ENCODE peak calls at places on chromosomes 2 and 18, in four cellular contexts. A is HepG2, O is K562, W is GM12878. M is an unnamed sample.

GRCh38 chr2:241729868-241730267 is 4.6 kb upstream of the D2HGDH start:
- DNase-seq in A (no peak), O (no peak), W (no peak), M (no peak)

GRCh38 chr18:23540867-23541266 is 37.6 kb downstream of the RMC1 start:
- DNase-seq in A (no peak), O (no peak), W (peak), M (no peak)

GRCh38 chr2:46171441-46171953 is 125.7 kb upstream of the EPAS1 start:
- DNase-seq in A (no peak), O (no peak), W (no peak), M (no peak)

GRCh38 chr18:3748081-3748480 is 298.1 kb downstream of the TGIF1 start:
- DNase-seq in A (no peak), O (no peak), W (no peak), M (no peak)

GRCh38 chr2:19355931-19356544 is 2.4 kb downstream of the OSR1 start:
- DNase-seq in A (no peak), O (peak), W (no peak), M (no peak)

GRCh38 chr18:48319796-48320638 is 89.2 kb downstream of the ZBTB7C start:
- DNase-seq in A (no peak), O (no peak), W (no peak), M (no peak)

GRCh38 chr2:133262888-133263287 is 305.4 kb downstream of the NCKAP5 start:
- DNase-seq in A (no peak), O (no peak), W (no peak), M (no peak)

GRCh38 chr2:72166281-72166680 is 18.6 kb upstream of the CYP26B1 start:
- DNase-seq in A (no peak), O (no peak), W (no peak), M (no peak)

GRCh38 chr2:180679693-180680092 is 300.7 kb upstream of the UBE2E3 start:
- DNase-seq in A (no peak), O (no peak), W (no peak), M (peak)

GRCh38 chr2:18518116-18519111 is 42.0 kb downstream of the RDH14 start:
- DNase-seq in A (peak), O (no peak), W (no peak), M (no peak)

GRCh38 chr2:41736105-41736567 is 311.7 kb upstream of the PKDCC start:
- DNase-seq in A (no peak), O (no peak), W (peak), M (no peak)

GRCh38 chr2:200373973-200374416 is 67.5 kb downstream of the SPATS2L start:
- DNase-seq in A (peak), O (no peak), W (peak), M (no peak)

GRCh38 chr2:209933499-209934458 is 68.7 kb upstream of the RPE start:
- DNase-seq in A (no peak), O (no peak), W (no peak), M (no peak)

GRCh38 chr2:174617120-174617519 is 19.5 kb upstream of the WIPF1 start:
- DNase-seq in A (peak), O (no peak), W (no peak), M (no peak)

GRCh38 chr2:162768646-162769045 is 69.9 kb downstream of the KCNH7 start:
- DNase-seq in A (no peak), O (no peak), W (no peak), M (no peak)

GRCh38 chr2:41334159-41334558 is 713.7 kb upstream of the PKDCC start:
- DNase-seq in A (no peak), O (no peak), W (no peak), M (no peak)

GRCh38 chr2:286774-287392 is 1.0 kb downstream of the ALKAL2 start:
- DNase-seq in A (no peak), O (no peak), W (no peak), M (no peak)

GRCh38 chr18:75162467-75162866 is 46.5 kb downstream of the PTGR3 start:
- DNase-seq in A (no peak), O (no peak), W (no peak), M (no peak)

GRCh38 chr2:223944166-223944703 is 900 bp downstream of the WDFY1 start:
- DNase-seq in A (peak), O (peak), W (no peak), M (peak)

GRCh38 chr2:100766806-100767205 is 53.1 kb upstream of the NPAS2 start:
- DNase-seq in A (no peak), O (no peak), W (no peak), M (no peak)

GRCh38 chr2:213089438-213089837 is 62.0 kb downstream of the IKZF2 start:
- DNase-seq in A (no peak), O (no peak), W (no peak), M (no peak)

GRCh38 chr2:105786231-105787230 is 41.8 kb downstream of the NCK2 start:
- DNase-seq in A (no peak), O (no peak), W (no peak), M (no peak)

GRCh38 chr2:85899849-85900248 is 11.1 kb upstream of the ST3GAL5 start:
- DNase-seq in A (no peak), O (no peak), W (no peak), M (no peak)

GRCh38 chr18:41320090-41320489 is 634.9 kb upstream of the PIK3C3 start:
- DNase-seq in A (no peak), O (no peak), W (no peak), M (no peak)

GRCh38 chr2:96554293-96555145 is 18.0 kb downstream of the ARID5A start:
- DNase-seq in A (peak), O (peak), W (no peak), M (peak)

GRCh38 chr2:207334631-207335371 is 169.1 kb upstream of the KLF7 start:
- DNase-seq in A (no peak), O (no peak), W (no peak), M (peak)

GRCh38 chr2:192591617-192592016 is 396.9 kb upstream of the TMEFF2 start:
- DNase-seq in A (no peak), O (no peak), W (no peak), M (no peak)

GRCh38 chr2:233080836-233081229 is 20.7 kb downstream of the INPP5D start:
- DNase-seq in A (no peak), O (no peak), W (no peak), M (no peak)

GRCh38 chr2:136323212-136323611 is 205.3 kb upstream of the CXCR4 start:
- DNase-seq in A (no peak), O (no peak), W (no peak), M (no peak)

GRCh38 chr2:181376999-181377398 is 80.2 kb upstream of the ITGA4 start:
- DNase-seq in A (no peak), O (no peak), W (no peak), M (no peak)

DNA sequence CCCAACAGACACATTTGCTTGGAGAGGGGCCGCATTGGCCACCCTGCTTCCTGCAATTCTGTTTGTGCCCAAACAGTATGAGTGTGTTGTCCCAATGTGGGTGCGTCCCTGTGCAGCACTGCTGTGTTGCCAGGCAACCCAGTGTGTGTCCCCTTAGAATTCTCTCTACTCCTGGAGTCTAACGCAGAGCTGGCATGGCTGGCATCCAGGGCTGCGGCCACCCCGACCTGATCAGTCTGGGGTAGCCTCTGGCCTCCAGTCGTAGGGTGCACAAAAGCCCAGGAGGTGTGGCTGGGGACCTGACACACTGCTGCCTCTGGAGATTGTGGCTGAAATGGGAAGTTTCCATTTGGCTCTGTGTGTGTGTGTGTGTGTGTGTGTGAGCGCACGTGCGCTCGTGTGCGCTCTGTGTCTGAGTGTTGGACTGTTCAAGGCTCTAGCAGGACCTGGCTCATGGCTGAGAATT is 48.0 kb downstream of the TEX44 start:
- DNase-seq in A (no peak), O (peak), W (no peak), M (no peak)
- TF ChIP-seq TCF7 in A (no peak), O (no peak), W (no peak), M (no peak)

GRCh38 chr2:37652199-37652640 is 19.2 kb downstream of the CDC42EP3 start:
- DNase-seq in A (no peak), O (no peak), W (no peak), M (no peak)
- TF ChIP-seq TCF7 in A (no peak), O (no peak), W (no peak), M (no peak)

DNA sequence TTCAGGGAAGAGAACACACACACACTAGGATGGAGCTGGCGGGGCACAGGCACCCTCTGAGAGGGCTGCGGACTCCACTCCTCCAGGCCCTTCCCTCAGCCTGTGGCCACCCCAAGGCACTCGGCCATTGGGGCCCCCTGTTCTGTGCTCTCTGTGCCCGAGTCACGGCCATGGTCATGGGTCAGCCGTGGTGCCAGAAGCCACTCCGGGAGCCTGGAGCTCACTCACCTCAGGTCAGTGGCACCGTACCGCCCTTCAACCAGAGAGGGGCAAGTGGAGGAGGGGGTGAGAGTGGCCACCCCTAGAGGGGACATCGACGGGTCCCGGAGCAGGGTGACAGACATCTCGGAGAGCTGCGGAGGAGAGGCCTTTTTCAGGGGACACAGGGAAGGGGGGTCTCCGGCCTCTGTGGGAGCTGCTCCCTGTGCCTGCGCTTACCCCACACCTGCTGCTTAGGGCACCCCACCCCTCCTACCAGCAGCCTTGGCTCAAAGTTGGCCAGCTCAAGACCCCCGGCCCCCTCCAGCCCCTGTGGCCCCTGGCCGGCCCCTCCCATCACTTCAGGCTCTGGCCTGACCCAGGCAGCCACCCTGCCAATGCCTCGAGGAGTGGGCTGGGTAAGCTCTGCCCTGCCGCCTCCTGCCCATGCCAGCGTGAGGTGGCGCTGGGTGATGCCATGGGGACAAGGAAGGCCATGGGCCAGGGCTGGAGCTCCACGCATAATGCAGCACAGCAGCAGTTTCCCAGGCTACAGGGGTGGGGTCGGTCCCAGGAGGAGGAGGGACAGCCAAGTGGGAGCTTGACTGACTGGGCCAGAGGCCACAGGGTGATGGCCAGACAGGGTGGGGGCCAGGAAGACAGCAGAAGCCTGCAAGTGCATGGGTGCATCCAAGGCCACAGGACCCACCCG is 29.3 kb downstream of the AQP12A start:
- DNase-seq in A (no peak), O (no peak), W (no peak), M (no peak)
- TF ChIP-seq TCF7 in A (no peak), O (no peak), W (no peak), M (no peak)

GRCh38 chr2:134866498-134867099 is 28.2 kb downstream of the ACMSD start:
- DNase-seq in A (no peak), O (no peak), W (no peak), M (no peak)
- TF ChIP-seq TCF7 in A (no peak), O (no peak), W (no peak), M (no peak)

GRCh38 chr18:9181275-9181674 is 44.7 kb downstream of the ANKRD12 start:
- DNase-seq in A (no peak), O (no peak), W (no peak), M (no peak)
- TF ChIP-seq TCF7 in A (no peak), O (no peak), W (no peak), M (no peak)

GRCh38 chr2:14420851-14421250 is 211.7 kb upstream of the LRATD1 start:
- DNase-seq in A (no peak), O (no peak), W (no peak), M (no peak)
- TF ChIP-seq TCF7 in A (no peak), O (no peak), W (no peak), M (no peak)

GRCh38 chr2:150485871-150486538 is 1.5 kb downstream of the RND3 start:
- DNase-seq in A (no peak), O (no peak), W (no peak), M (peak)
- TF ChIP-seq TCF7 in A (no peak), O (no peak), W (no peak), M (peak)

M was measured in WTC11.